ENCODE peak calls at places on chromosomes 11 and 22, in four cellular contexts. Z is AG04450, O is pancreas, G is psoas muscle. H is an unnamed sample.

GRCh38 chr11:6298605-6299004 is 21.7 kb downstream of the CAVIN3 start:
- DNase-seq in O (peak; percentile 78), Z (no peak), G (peak; percentile 27), H (no peak)

GRCh38 chr11:47498584-47499152 is 49.7 kb upstream of the RAPSN start:
- DNase-seq in O (no peak), G (no peak), Z (no peak), H (no peak)

GRCh38 chr11:45471002-45471665 is 185.0 kb upstream of the SYT13 start:
- DNase-seq in Z (no peak), G (no peak), O (no peak), H (no peak)

GRCh38 chr11:121383726-121384125 is 68.4 kb upstream of the SORL1 start:
- DNase-seq in O (no peak), G (no peak), Z (no peak), H (no peak)

GRCh38 chr11:114280696-114281095 is 15.5 kb upstream of the NNMT start:
- DNase-seq in O (peak; percentile 20), G (peak; percentile 60), Z (peak; percentile 65), H (peak; percentile 13)

GRCh38 chr11:15119826-15120225 is 5.1 kb downstream of the INSC start:
- DNase-seq in O (no peak), Z (no peak), G (no peak), H (no peak)

GRCh38 chr11:44609028-44609782 is 43.7 kb downstream of the CD82 start:
- DNase-seq in G (no peak), Z (no peak), O (no peak), H (no peak)

GRCh38 chr22:46690146-46690545 is 47.9 kb downstream of the CERK start:
- DNase-seq in Z (no peak), G (peak; percentile 7), O (no peak), H (no peak)

GRCh38 chr11:86954288-86955110 is 696 bp downstream of the FZD4 start:
- DNase-seq in Z (no peak), G (peak; percentile 52), O (peak; percentile 83), H (no peak)

GRCh38 chr11:63845305-63845704 is 6.4 kb downstream of the MARK2 start:
- DNase-seq in O (no peak), Z (peak; percentile 47), G (no peak), H (no peak)

GRCh38 chr11:67429038-67429668 is 859 bp downstream of the RPS6KB2 start:
- DNase-seq in G (no peak), O (no peak), Z (no peak), H (no peak)

GRCh38 chr11:73187854-73188253 is 30.2 kb upstream of the P2RY2 start:
- DNase-seq in O (no peak), Z (no peak), G (no peak), H (no peak)

GRCh38 chr11:69149646-69150045 is 6.1 kb upstream of the SMIM38 start:
- DNase-seq in Z (no peak), G (no peak), O (no peak), H (no peak)
- H3K9me3 ChIP-seq in Z (peaks cover 18% of the 10 kb centered on the region), G (peaks cover 13% of the 10 kb centered on the region), O (no peaks in the 10 kb centered on the region), H (peaks cover 18% of the 10 kb centered on the region)

GRCh38 chr11:22670803-22671202 is 4.4 kb downstream of the GAS2 start:
- DNase-seq in Z (no peak), G (no peak), O (no peak), H (no peak)
- TF ChIP-seq CTCF in Z (peak; percentile 33), G (peak; percentile 48), O (no peak), H (peak; percentile 18)

GRCh38 chr11:92810423-92810822 is 159.0 kb upstream of the MTNR1B start:
- DNase-seq in G (no peak), Z (no peak), O (no peak), H (no peak)

GRCh38 chr11:92804388-92804787 is 165.1 kb upstream of the MTNR1B start:
- DNase-seq in O (no peak), Z (no peak), G (no peak), H (no peak)

GRCh38 chr11:92811341-92811740 is 158.1 kb upstream of the MTNR1B start:
- DNase-seq in O (no peak), Z (no peak), G (no peak), H (no peak)

GRCh38 chr11:92812841-92813240 is 156.6 kb upstream of the MTNR1B start:
- DNase-seq in G (no peak), Z (no peak), O (no peak), H (no peak)

DNA sequence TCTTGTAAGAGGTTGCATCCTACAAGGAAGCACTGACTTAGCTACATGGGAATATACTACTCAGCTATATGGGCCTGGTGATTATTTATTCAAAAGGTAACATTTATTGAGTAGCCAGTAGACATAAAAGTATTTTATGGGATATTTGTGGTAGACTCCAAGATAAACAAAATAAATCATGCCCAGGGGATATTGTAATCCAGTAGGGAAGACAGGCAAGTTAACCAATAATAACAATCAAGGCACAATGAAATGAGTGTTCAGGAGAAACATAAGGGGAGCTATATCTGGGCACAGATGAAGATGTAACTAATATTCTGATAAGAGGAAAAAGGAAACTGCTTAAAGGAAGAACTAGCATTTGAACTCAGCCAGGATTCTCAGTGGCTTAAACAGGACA is 161.4 kb upstream of the MTNR1B start:
- DNase-seq in Z (no peak), G (no peak), O (no peak), H (no peak)
- H3K27ac ChIP-seq in Z (no peak overlapping the region), G (no peak overlapping the region), O (no peak overlapping the region), H (no peak overlapping the region)

GRCh38 chr11:134443246-134443645 is 31.2 kb upstream of the B3GAT1 start:
- DNase-seq in O (no peak), G (no peak), Z (no peak), H (no peak)

GRCh38 chr11:134442246-134442645 is 30.2 kb upstream of the B3GAT1 start:
- DNase-seq in O (no peak), G (no peak), Z (no peak), H (no peak)

GRCh38 chr11:134440851-134441645 is 29.0 kb upstream of the B3GAT1 start:
- DNase-seq in Z (no peak), O (no peak), G (no peak), H (no peak)

GRCh38 chr11:134439181-134439580 is 27.1 kb upstream of the B3GAT1 start:
- DNase-seq in Z (no peak), G (no peak), O (no peak), H (no peak)

DNA sequence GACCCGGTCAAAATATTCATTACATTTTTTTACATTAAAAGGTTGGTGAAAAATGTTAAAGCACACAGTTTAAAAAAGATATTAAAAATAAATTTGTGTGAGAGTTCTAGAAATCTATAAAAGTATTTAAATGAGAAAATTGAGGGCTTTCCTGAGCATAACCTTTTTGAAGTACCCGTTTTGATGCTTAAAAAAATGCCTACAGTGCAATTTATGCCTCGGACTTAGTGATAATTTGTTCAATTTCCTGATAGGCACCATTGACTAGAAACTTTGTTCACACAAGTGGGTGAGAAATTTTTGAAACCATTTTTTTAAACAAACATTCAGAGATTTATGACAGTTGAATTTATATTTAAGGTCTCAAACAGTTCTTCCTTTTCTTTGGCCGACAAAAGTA is 29.7 kb upstream of the B3GAT1 start:
- DNase-seq in G (no peak), O (no peak), Z (no peak), H (no peak)
- H3K9me3 ChIP-seq in G (no peaks in the 10 kb centered on the region), O (no peaks in the 10 kb centered on the region), Z (peaks cover 76% of the 10 kb centered on the region), H (no peaks in the 10 kb centered on the region)

DNA sequence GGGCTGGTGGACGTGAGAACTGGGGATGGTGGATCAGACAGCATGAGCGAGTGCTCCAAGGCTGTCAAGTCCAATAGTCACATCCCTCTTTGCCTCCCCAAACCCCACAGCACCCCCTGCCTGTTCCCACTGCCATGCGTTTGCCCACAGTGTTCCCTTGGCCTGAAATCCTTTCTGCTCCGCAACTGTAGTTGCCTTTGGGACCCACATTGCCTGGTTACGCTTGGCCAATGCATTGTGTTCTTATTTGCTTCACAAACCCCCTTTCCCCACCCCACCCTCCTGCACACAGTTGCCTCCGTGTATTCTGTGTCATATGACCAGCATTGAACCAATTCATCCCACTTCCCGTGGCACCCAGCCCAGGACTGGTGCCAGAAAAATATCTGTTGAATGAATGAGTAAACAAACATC is 2.1 kb upstream of the KIAA0930 start:
- DNase-seq in Z (no peak), G (no peak), O (peak; percentile 85), H (no peak)
- TF ChIP-seq CTCF in Z (peak; percentile 12), G (no peak), O (no peak), H (no peak)